ENCODE peak calls at places on chromosome 15, in six cellular contexts. Q is GF-D8; B is posterior cingulate gyrus; Y is stimulated activated CD4-positive, alpha-beta T cell treated with anti-CD3 and anti-CD28 coated beads, Interleukin-1b, Interleukin-23, amount 100 ng/mL, for 48 hours; R is LoVo; J is amniotic stem cell. L is an unnamed sample.
A peak's percentile ranks its signal among the peaks of the same experiment; 100 is the strongest.

GRCh38 chr15:75866916-75867315 is 23.7 kb downstream of the UBE2Q2 start:
- DNase-seq in Q (no peak), Y (no peak), B (no peak), J (no peak), R (no peak), L (no peak)

GRCh38 chr15:29098652-29099051 is 171.0 kb downstream of the NSMCE3 start:
- DNase-seq in J (no peak), R (no peak), Q (no peak), Y (no peak), B (no peak), L (no peak)

GRCh38 chr15:89105147-89105546 is 16.9 kb downstream of the ABHD2 start:
- DNase-seq in J (peak; percentile 84), Q (no peak), B (no peak), Y (no peak), R (peak; percentile 63), L (no peak)

GRCh38 chr15:41851755-41852370 is 13.2 kb downstream of the PLA2G4B start:
- DNase-seq in Q (no peak), J (no peak), Y (no peak), B (no peak), R (no peak), L (no peak)

GRCh38 chr15:101494251-101494796 is 4.8 kb upstream of the PCSK6 start:
- DNase-seq in Q (no peak), R (no peak), B (no peak), Y (no peak), J (no peak), L (no peak)

GRCh38 chr15:80568876-80569605 is 126.1 kb upstream of the ABHD17C start:
- DNase-seq in B (no peak), J (no peak), R (no peak), Q (no peak), Y (no peak), L (no peak)

GRCh38 chr15:96610757-96611156 is 280.3 kb downstream of the NR2F2 start:
- DNase-seq in Q (no peak), Y (no peak), B (no peak), J (no peak), R (no peak), L (no peak)

GRCh38 chr15:80512729-80513670 is 108.8 kb downstream of the ARNT2 start:
- DNase-seq in Q (no peak), B (no peak), J (no peak), R (peak; percentile 9), Y (no peak), L (peak; percentile 5)

GRCh38 chr15:101320501-101321052 is 25.5 kb upstream of the SNRPA1 start:
- DNase-seq in J (no peak), B (no peak), Y (peak; percentile 74), Q (peak; percentile 77), R (no peak), L (peak; percentile 87)

GRCh38 chr15:26615188-26615926 is 157.5 kb downstream of the GABRB3 start:
- DNase-seq in Y (no peak), J (no peak), B (no peak), R (no peak), Q (no peak), L (no peak)

GRCh38 chr15:43509923-43510229 is 7.5 kb upstream of the MAP1A start:
- DNase-seq in R (no peak), Y (no peak), J (no peak), B (no peak), Q (no peak), L (no peak)

GRCh38 chr15:30978328-30978727 is 13.1 kb downstream of the MTMR10 start:
- DNase-seq in R (no peak), Y (no peak), Q (no peak), B (no peak), J (no peak), L (no peak)

GRCh38 chr15:76169013-76169412 is 109.2 kb downstream of the TMEM266 start:
- DNase-seq in J (no peak), B (no peak), Q (no peak), R (no peak), Y (no peak), L (no peak)

GRCh38 chr15:81752149-81752942 is 293.5 kb downstream of the MEX3B start:
- DNase-seq in Q (no peak), Y (no peak), R (peak; percentile 8), B (peak; percentile 66), J (no peak), L (no peak)

GRCh38 chr15:100241572-100242479 is 99.9 kb downstream of the ADAMTS17 start:
- DNase-seq in Q (no peak), R (peak; percentile 46), B (no peak), Y (no peak), J (no peak), L (no peak)

GRCh38 chr15:68781766-68782588 is 38.7 kb downstream of the ANP32A start:
- DNase-seq in B (no peak), J (no peak), R (no peak), Q (peak; percentile 87), Y (peak; percentile 52), L (peak; percentile 52)

GRCh38 chr15:85676332-85676731 is 118.4 kb downstream of the KLHL25 start:
- DNase-seq in B (no peak), R (no peak), Q (no peak), Y (no peak), J (no peak), L (no peak)

GRCh38 chr15:61003683-61004299 is 225.3 kb downstream of the RORA start:
- DNase-seq in Y (no peak), R (no peak), B (no peak), Q (no peak), J (no peak), L (no peak)

GRCh38 chr15:79170256-79170664 is 79.7 kb upstream of the RASGRF1 start:
- DNase-seq in Y (no peak), Q (no peak), J (no peak), R (peak; percentile 63), B (no peak), L (no peak)

GRCh38 chr15:33360876-33361275 is 50.1 kb downstream of the RYR3 start:
- DNase-seq in J (no peak), Y (no peak), B (no peak), R (no peak), Q (no peak), L (no peak)

GRCh38 chr15:62390793-62391543 is 225.9 kb upstream of the C2CD4B start:
- DNase-seq in R (peak; percentile 40), Q (no peak), Y (peak; percentile 18), B (peak; percentile 41), J (no peak), L (peak; percentile 48)

GRCh38 chr15:33009603-33010002 is 184.9 kb downstream of the FMN1 start:
- DNase-seq in Q (no peak), R (no peak), Y (no peak), J (no peak), B (no peak), L (no peak)

GRCh38 chr15:61367953-61368352 is 138.9 kb upstream of the RORA start:
- DNase-seq in R (no peak), J (no peak), Y (no peak), Q (no peak), B (no peak), L (peak; percentile 2)

GRCh38 chr15:101104186-101104585 is 147.7 kb downstream of the CHSY1 start:
- DNase-seq in R (no peak), Y (no peak), B (no peak), Q (no peak), J (no peak), L (no peak)

GRCh38 chr15:60611592-60612346 is 132.8 kb upstream of the ICE2 start:
- DNase-seq in J (no peak), Y (no peak), Q (no peak), R (no peak), B (no peak), L (no peak)